ENCODE peak calls at places on chromosomes 2 and 18, in ten cellular contexts. G is activated CD8-positive, alpha-beta T cell treated with anti-CD3 and anti-CD28 coated beads, Interleukin-2, amount 10 ng/mL, durations not matched to agents 7 days and 5 days; D is effector memory CD8-positive, alpha-beta T cell; V is heart right ventricle; J is esophagus mucosa; W is activated CD8-positive, alpha-beta memory T cell treated with anti-CD3 and anti-CD28 coated beads, Interleukin-2, amount 10 ng/mL, durations not matched to agents 7 days and 5 days; E is CD4-positive, CD25-positive, alpha-beta regulatory T cell; M is naive thymus-derived CD4-positive, alpha-beta T cell; F is CD4-positive, alpha-beta T cell; Q is left ventricle myocardium superior. Y is an unnamed sample.

GRCh38 chr2:189097934-189098333 is 81.6 kb downstream of the COL5A2 start:
- ATAC-seq in D (no peak), J (no peak), M (no peak), Q (no peak), F (no peak), W (no peak), E (no peak), V (no peak), G (no peak), Y (no peak)

GRCh38 chr18:75753753-75754152 is 326.2 kb upstream of the SMIM21 start:
- ATAC-seq in F (no peak), V (no peak), D (no peak), J (no peak), G (no peak), E (no peak), Q (no peak), W (no peak), M (no peak), Y (peak)

GRCh38 chr18:35467624-35468016 is 30.1 kb downstream of the INO80C start:
- ATAC-seq in V (peak), W (no peak), D (no peak), J (no peak), Q (no peak), M (no peak), E (no peak), F (no peak), G (no peak), Y (peak)

GRCh38 chr18:51092097-51092496 is 62.1 kb downstream of the SMAD4 start:
- ATAC-seq in D (no peak), F (no peak), W (no peak), E (peak), J (no peak), M (no peak), G (no peak), Q (no peak), V (no peak), Y (no peak)

GRCh38 chr2:227862227-227862740 is 9.1 kb upstream of the DAW1 start:
- ATAC-seq in G (no peak), D (peak), M (peak), W (no peak), E (no peak), F (no peak), J (no peak), V (no peak), Q (no peak), Y (no peak)

GRCh38 chr18:12857991-12858544 is 26.0 kb downstream of the PTPN2 start:
- ATAC-seq in J (no peak), G (no peak), M (no peak), F (no peak), Q (no peak), D (no peak), V (no peak), E (no peak), W (peak), Y (no peak)

GRCh38 chr2:127270663-127271062 is 23.3 kb downstream of the ERCC3 start:
- ATAC-seq in V (peak), F (no peak), M (no peak), W (no peak), G (no peak), E (no peak), J (no peak), D (no peak), Q (no peak), Y (no peak)

GRCh38 chr2:25232248-25232825 is 64.0 kb upstream of the POMC start:
- ATAC-seq in G (no peak), E (no peak), W (no peak), V (no peak), D (no peak), J (no peak), F (no peak), Q (no peak), M (no peak), Y (no peak)

GRCh38 chr18:2112435-2113045 is 458.8 kb downstream of the METTL4 start:
- ATAC-seq in M (no peak), D (no peak), J (peak), F (no peak), G (no peak), E (no peak), Q (no peak), W (no peak), V (no peak), Y (no peak)

GRCh38 chr2:238320648-238321281 is 447 bp downstream of the TRAF3IP1 start:
- ATAC-seq in V (no peak), M (peak), D (peak), Q (peak), E (peak), J (peak), G (peak), W (peak), F (peak), Y (no peak)

GRCh38 chr2:236823976-236824375 is 254.4 kb downstream of the ACKR3 start:
- ATAC-seq in F (no peak), E (no peak), V (no peak), G (no peak), W (no peak), M (no peak), Q (no peak), D (no peak), J (peak), Y (no peak)

GRCh38 chr18:77201508-77201907 is 48.1 kb upstream of the GALR1 start:
- ATAC-seq in V (no peak), F (no peak), J (no peak), G (no peak), E (no peak), W (no peak), Q (no peak), D (no peak), M (no peak), Y (no peak)

GRCh38 chr2:55109219-55109891 is 59.1 kb upstream of the RTN4 start:
- ATAC-seq in Q (no peak), M (no peak), J (peak), V (no peak), W (no peak), D (no peak), E (no peak), G (no peak), F (no peak), Y (no peak)

GRCh38 chr2:219446689-219447088 is 12.0 kb downstream of the SPEG start:
- ATAC-seq in W (no peak), Q (no peak), G (no peak), E (no peak), D (no peak), V (no peak), J (no peak), F (no peak), M (no peak), Y (no peak)

GRCh38 chr2:7194950-7195349 is 277.7 kb downstream of the RNF144A start:
- ATAC-seq in F (no peak), E (no peak), W (no peak), M (no peak), Q (no peak), G (no peak), V (no peak), D (no peak), J (no peak), Y (no peak)

GRCh38 chr18:3455938-3456685 is 6.1 kb downstream of the TGIF1 start:
- ATAC-seq in D (no peak), Q (no peak), M (no peak), J (no peak), F (no peak), G (no peak), E (no peak), V (no peak), W (no peak), Y (no peak)

GRCh38 chr2:151261240-151261976 is at the start of gene RBM43:
- ATAC-seq in F (peak), V (peak), Q (peak), J (peak), W (peak), M (peak), E (peak), D (peak), G (peak), Y (peak)

GRCh38 chr2:238970553-238971081 is 122.7 kb downstream of the TWIST2 start:
- ATAC-seq in J (peak), M (peak), W (peak), E (peak), F (peak), Q (peak), V (peak), D (peak), G (peak), Y (peak)